ENCODE peak calls at places on chromosomes 2 and 18, in ten cellular contexts. K is ovary, C is Calu3, A is adrenal gland, P is pancreas, B is foreskin fibroblast, Q is BJ, R is brain microvascular endothelial cell, X is HFFc6, D is fibroblast of lung. H is an unnamed sample.

GRCh38 chr2:237132799-237133198 is 47.1 kb downstream of the COPS8 start:
- DNase-seq in P (no peak), D (no peak), B (no peak), X (no peak), R (no peak), Q (no peak), K (no peak), C (no peak), A (no peak), H (no peak)

GRCh38 chr18:22194151-22194598 is 24.8 kb downstream of the GATA6 start:
- DNase-seq in Q (no peak), D (no peak), B (no peak), K (peak; percentile 65), R (no peak), X (no peak), A (peak; percentile 22), P (peak; percentile 34), C (peak; percentile 68), H (no peak)

GRCh38 chr18:22932885-22933205 is 283 bp upstream of the RBBP8 start:
- DNase-seq in C (no peak), B (no peak), D (no peak), P (no peak), A (no peak), K (no peak), Q (no peak), R (no peak), X (peak; percentile 5), H (no peak)

GRCh38 chr18:23053756-23054457 is 81.4 kb upstream of the CABLES1 start:
- DNase-seq in B (peak; percentile 22), A (no peak), Q (no peak), K (no peak), C (peak; percentile 19), R (peak; percentile 47), D (peak; percentile 76), P (no peak), X (peak; percentile 76), H (no peak)

GRCh38 chr2:95357717-95358280 is 44.7 kb upstream of the FAHD2A start:
- DNase-seq in C (no peak), B (no peak), A (no peak), Q (no peak), X (no peak), R (no peak), P (peak; percentile 11), K (peak; percentile 9), D (no peak), H (no peak)

GRCh38 chr2:191351921-191352320 is 106.7 kb downstream of the MYO1B start:
- DNase-seq in D (peak; percentile 71), R (no peak), B (peak; percentile 61), K (no peak), C (no peak), P (no peak), A (no peak), Q (no peak), X (no peak), H (no peak)

GRCh38 chr2:173590278-173590811 is 235.7 kb downstream of the CDCA7 start:
- DNase-seq in D (peak; percentile 98), R (peak; percentile 95), P (peak; percentile 27), B (peak; percentile 99), Q (peak; percentile 83), K (no peak), X (peak; percentile 89), C (peak; percentile 81), A (peak; percentile 68), H (peak; percentile 73)

GRCh38 chr2:238561230-238561629 is 134.5 kb downstream of the ASB1 start:
- DNase-seq in D (peak; percentile 7), X (no peak), A (no peak), B (peak; percentile 17), P (no peak), Q (no peak), K (no peak), R (no peak), C (no peak), H (no peak)

GRCh38 chr2:9428965-9429577 is 5.6 kb downstream of the CPSF3 start:
- DNase-seq in C (no peak), P (no peak), Q (no peak), B (no peak), R (no peak), A (no peak), X (no peak), D (peak; percentile 23), K (no peak), H (no peak)

GRCh38 chr2:169285528-169285927 is 76.8 kb downstream of the LRP2 start:
- DNase-seq in C (no peak), D (no peak), P (no peak), X (no peak), Q (no peak), A (no peak), R (no peak), K (no peak), B (no peak), H (no peak)

GRCh38 chr18:69838620-69839411 is 108.9 kb downstream of the CD226 start:
- DNase-seq in Q (no peak), C (peak; percentile 24), A (no peak), X (no peak), D (no peak), P (no peak), R (no peak), B (no peak), K (no peak), H (no peak)

GRCh38 chr2:10915731-10916331 is 4.1 kb downstream of the KCNF1 start:
- DNase-seq in B (no peak), P (no peak), C (no peak), K (no peak), X (no peak), D (no peak), R (no peak), Q (no peak), A (no peak), H (no peak)

GRCh38 chr2:175769200-175769599 is 232.9 kb downstream of the LNPK start:
- DNase-seq in R (no peak), D (no peak), Q (no peak), K (no peak), A (no peak), P (no peak), X (no peak), C (no peak), B (no peak), H (no peak)

GRCh38 chr2:225998653-225999052 is 599.1 kb downstream of the NYAP2 start:
- DNase-seq in D (peak; percentile 54), X (peak; percentile 10), Q (no peak), P (no peak), R (peak; percentile 44), B (peak; percentile 44), A (no peak), C (no peak), K (no peak), H (no peak)

GRCh38 chr18:26322892-26323653 is 96.8 kb downstream of the TAF4B start:
- DNase-seq in B (peak; percentile 64), D (peak; percentile 58), Q (no peak), K (no peak), R (peak; percentile 16), X (peak; percentile 69), C (no peak), A (no peak), P (no peak), H (no peak)

GRCh38 chr2:183091318-183091953 is 12.9 kb downstream of the DUSP19 start:
- DNase-seq in D (no peak), X (no peak), C (no peak), K (no peak), Q (no peak), R (no peak), A (no peak), P (no peak), B (no peak), H (no peak)

GRCh38 chr2:183091954-183092345 is 13.4 kb downstream of the DUSP19 start:
- DNase-seq in B (no peak), D (no peak), P (no peak), R (no peak), Q (no peak), K (no peak), A (no peak), X (no peak), C (no peak), H (no peak)

GRCh38 chr2:183088061-183088460 is 9.5 kb downstream of the DUSP19 start:
- DNase-seq in X (no peak), K (no peak), R (no peak), B (no peak), D (no peak), P (no peak), A (no peak), C (no peak), Q (no peak), H (no peak)

GRCh38 chr2:183089192-183089851 is 10.8 kb downstream of the DUSP19 start:
- DNase-seq in R (no peak), P (no peak), A (no peak), X (no peak), K (no peak), D (no peak), B (no peak), C (no peak), Q (no peak), H (no peak)

GRCh38 chr2:183093857-183094657 is 15.5 kb downstream of the DUSP19 start:
- DNase-seq in Q (peak; percentile 9), K (no peak), C (no peak), B (peak; percentile 68), A (no peak), P (no peak), X (peak; percentile 31), R (no peak), D (peak; percentile 65), H (no peak)
- TF ChIP-seq CTCF in Q (no peak), K (no peak), C (no peak), B (no peak), A (no peak), P (no peak), X (no peak), R (no peak), D (no peak), H (no peak)

DNA sequence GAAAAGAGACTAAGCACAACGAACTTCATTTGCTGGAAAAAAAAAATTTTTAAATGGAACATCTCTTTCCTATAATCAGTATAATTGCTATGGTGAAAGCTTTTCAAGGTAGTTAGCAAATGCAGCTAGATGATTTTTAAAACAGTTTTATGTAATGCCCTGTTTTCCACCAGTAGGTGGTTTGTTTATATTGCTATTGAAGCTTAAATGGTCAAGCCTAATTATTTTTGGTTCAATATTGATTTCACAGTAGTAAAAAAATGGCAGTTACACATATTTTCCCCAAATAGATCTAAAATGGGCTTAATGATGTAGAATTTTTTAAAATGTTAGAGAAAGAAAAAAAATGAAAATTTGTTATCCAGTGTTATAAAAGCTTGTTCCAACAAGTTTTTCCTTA is 70.2 kb downstream of the CDH19 start:
- DNase-seq in C (no peak), D (no peak), R (no peak), K (no peak), Q (no peak), A (no peak), B (no peak), P (no peak), X (no peak), H (no peak)
- TF ChIP-seq CTCF in C (no peak), D (no peak), R (no peak), K (no peak), Q (no peak), A (no peak), B (no peak), P (no peak), X (no peak), H (no peak)

GRCh38 chr2:19120941-19121750 is 237.3 kb downstream of the OSR1 start:
- DNase-seq in K (peak; percentile 36), A (no peak), B (peak; percentile 97), Q (peak; percentile 65), P (no peak), D (peak; percentile 92), C (peak; percentile 9), X (peak; percentile 88), R (peak; percentile 87), H (peak; percentile 34)
- TF ChIP-seq CTCF in K (no peak), A (no peak), B (no peak), Q (no peak), P (no peak), D (peak; percentile 9), C (no peak), X (no peak), R (no peak), H (peak; percentile 19)

GRCh38 chr18:35740616-35741015 is 159.1 kb downstream of the GALNT1 start:
- DNase-seq in C (no peak), R (no peak), X (no peak), P (no peak), B (no peak), D (peak; percentile 52), K (no peak), A (no peak), Q (no peak), H (no peak)
- TF ChIP-seq CTCF in C (no peak), R (no peak), X (no peak), P (no peak), B (no peak), D (no peak), K (no peak), A (no peak), Q (no peak), H (no peak)

H was measured in AG04449.